ENCODE peak calls at places on chromosomes 16 and 17, in eight cellular contexts. One of them, this sample, is unnamed.

GRCh38 chr16:70158261-70158939 is 15.2 kb upstream of the CLEC18C start:
- DNase-seq in tibial artery: no peak
- DNase-seq in AG08396: peak; percentile 6
- DNase-seq in cerebellar nuclear complex: no peak
- DNase-seq in heart left ventricle: no peak
- DNase-seq in amygdala: no peak
- DNase-seq in fibroblast of villous mesenchyme: no peak
- DNase-seq in naive thymus-derived CD4-positive, alpha-beta T cell: no peak
- DNase-seq in this sample: no peak

GRCh38 chr17:55348749-55349354 is 72.8 kb downstream of the MMD start:
- DNase-seq in tibial artery: no peak
- DNase-seq in AG08396: peak; percentile 48
- DNase-seq in cerebellar nuclear complex: peak; percentile 28
- DNase-seq in heart left ventricle: peak; percentile 37
- DNase-seq in amygdala: peak; percentile 2
- DNase-seq in fibroblast of villous mesenchyme: peak; percentile 58
- DNase-seq in naive thymus-derived CD4-positive, alpha-beta T cell: peak; percentile 19
- DNase-seq in this sample: no peak

GRCh38 chr17:46009681-46010596 is 10.9 kb downstream of the STH start:
- DNase-seq in tibial artery: peak; percentile 71
- DNase-seq in AG08396: no peak
- DNase-seq in cerebellar nuclear complex: no peak
- DNase-seq in heart left ventricle: peak; percentile 39
- DNase-seq in amygdala: no peak
- DNase-seq in fibroblast of villous mesenchyme: no peak
- DNase-seq in naive thymus-derived CD4-positive, alpha-beta T cell: no peak
- DNase-seq in this sample: no peak

GRCh38 chr16:1324286-1324826 is 9.1 kb upstream of the BAIAP3 start:
- DNase-seq in tibial artery: no peak
- DNase-seq in AG08396: no peak
- DNase-seq in cerebellar nuclear complex: no peak
- DNase-seq in heart left ventricle: no peak
- DNase-seq in amygdala: no peak
- DNase-seq in fibroblast of villous mesenchyme: no peak
- DNase-seq in naive thymus-derived CD4-positive, alpha-beta T cell: no peak
- DNase-seq in this sample: no peak

GRCh38 chr17:78651551-78651950 is 74.4 kb upstream of the DNAH17 start:
- DNase-seq in tibial artery: no peak
- DNase-seq in AG08396: no peak
- DNase-seq in cerebellar nuclear complex: no peak
- DNase-seq in heart left ventricle: no peak
- DNase-seq in amygdala: no peak
- DNase-seq in fibroblast of villous mesenchyme: no peak
- DNase-seq in naive thymus-derived CD4-positive, alpha-beta T cell: no peak
- DNase-seq in this sample: no peak

GRCh38 chr16:57534881-57535658 is 1.3 kb downstream of the CCDC102A start:
- DNase-seq in tibial artery: peak; percentile 70
- DNase-seq in AG08396: peak; percentile 21
- DNase-seq in cerebellar nuclear complex: no peak
- DNase-seq in heart left ventricle: no peak
- DNase-seq in amygdala: no peak
- DNase-seq in fibroblast of villous mesenchyme: no peak
- DNase-seq in naive thymus-derived CD4-positive, alpha-beta T cell: no peak
- DNase-seq in this sample: no peak

GRCh38 chr16:51402785-51403184 is 251.7 kb upstream of the SALL1 start:
- DNase-seq in tibial artery: no peak
- DNase-seq in AG08396: no peak
- DNase-seq in cerebellar nuclear complex: no peak
- DNase-seq in heart left ventricle: no peak
- DNase-seq in amygdala: no peak
- DNase-seq in fibroblast of villous mesenchyme: peak; percentile 76
- DNase-seq in naive thymus-derived CD4-positive, alpha-beta T cell: no peak
- DNase-seq in this sample: no peak

GRCh38 chr16:57540387-57540786 is 2.1 kb upstream of the ADGRG5 start:
- DNase-seq in tibial artery: peak; percentile 24
- DNase-seq in AG08396: no peak
- DNase-seq in cerebellar nuclear complex: no peak
- DNase-seq in heart left ventricle: no peak
- DNase-seq in amygdala: no peak
- DNase-seq in fibroblast of villous mesenchyme: no peak
- DNase-seq in naive thymus-derived CD4-positive, alpha-beta T cell: no peak
- DNase-seq in this sample: no peak

GRCh38 chr16:4011225-4011939 is 104.9 kb downstream of the ADCY9 start:
- DNase-seq in tibial artery: no peak
- DNase-seq in AG08396: no peak
- DNase-seq in cerebellar nuclear complex: no peak
- DNase-seq in heart left ventricle: no peak
- DNase-seq in amygdala: no peak
- DNase-seq in fibroblast of villous mesenchyme: peak; percentile 38
- DNase-seq in naive thymus-derived CD4-positive, alpha-beta T cell: no peak
- DNase-seq in this sample: no peak

GRCh38 chr16:88413631-88414030 is 30.9 kb downstream of the ZNF469 start:
- DNase-seq in tibial artery: no peak
- DNase-seq in AG08396: no peak
- DNase-seq in cerebellar nuclear complex: no peak
- DNase-seq in heart left ventricle: no peak
- DNase-seq in amygdala: no peak
- DNase-seq in fibroblast of villous mesenchyme: no peak
- DNase-seq in naive thymus-derived CD4-positive, alpha-beta T cell: no peak
- DNase-seq in this sample: no peak

GRCh38 chr17:882827-883585 is 96.6 kb downstream of the NXN start:
- DNase-seq in tibial artery: peak; percentile 89
- DNase-seq in AG08396: peak; percentile 31
- DNase-seq in cerebellar nuclear complex: no peak
- DNase-seq in heart left ventricle: peak; percentile 83
- DNase-seq in amygdala: no peak
- DNase-seq in fibroblast of villous mesenchyme: peak; percentile 93
- DNase-seq in naive thymus-derived CD4-positive, alpha-beta T cell: no peak
- DNase-seq in this sample: no peak

GRCh38 chr16:89033304-89033703 is 56.3 kb upstream of the CBFA2T3 start:
- DNase-seq in tibial artery: no peak
- DNase-seq in AG08396: no peak
- DNase-seq in cerebellar nuclear complex: no peak
- DNase-seq in heart left ventricle: no peak
- DNase-seq in amygdala: no peak
- DNase-seq in fibroblast of villous mesenchyme: no peak
- DNase-seq in naive thymus-derived CD4-positive, alpha-beta T cell: no peak
- DNase-seq in this sample: no peak

GRCh38 chr17:50829336-50829735 is 6.0 kb upstream of the WFIKKN2 start:
- DNase-seq in tibial artery: no peak
- DNase-seq in AG08396: no peak
- DNase-seq in cerebellar nuclear complex: no peak
- DNase-seq in heart left ventricle: no peak
- DNase-seq in amygdala: no peak
- DNase-seq in fibroblast of villous mesenchyme: no peak
- DNase-seq in naive thymus-derived CD4-positive, alpha-beta T cell: no peak
- DNase-seq in this sample: no peak

GRCh38 chr17:35183332-35183731 is 10.9 kb downstream of the SLC35G3 start:
- DNase-seq in tibial artery: no peak
- DNase-seq in AG08396: no peak
- DNase-seq in cerebellar nuclear complex: no peak
- DNase-seq in heart left ventricle: no peak
- DNase-seq in amygdala: no peak
- DNase-seq in fibroblast of villous mesenchyme: no peak
- DNase-seq in naive thymus-derived CD4-positive, alpha-beta T cell: no peak
- DNase-seq in this sample: no peak

GRCh38 chr17:77229786-77230435 is 89.1 kb downstream of the SEC14L1 start:
- DNase-seq in tibial artery: no peak
- DNase-seq in AG08396: no peak
- DNase-seq in cerebellar nuclear complex: no peak
- DNase-seq in heart left ventricle: no peak
- DNase-seq in amygdala: no peak
- DNase-seq in fibroblast of villous mesenchyme: no peak
- DNase-seq in naive thymus-derived CD4-positive, alpha-beta T cell: no peak
- DNase-seq in this sample: no peak

GRCh38 chr16:4021070-4021779 is 95.0 kb downstream of the ADCY9 start:
- DNase-seq in tibial artery: no peak
- DNase-seq in AG08396: no peak
- DNase-seq in cerebellar nuclear complex: no peak
- DNase-seq in heart left ventricle: no peak
- DNase-seq in amygdala: no peak
- DNase-seq in fibroblast of villous mesenchyme: no peak
- DNase-seq in naive thymus-derived CD4-positive, alpha-beta T cell: no peak
- DNase-seq in this sample: peak; percentile 19

GRCh38 chr17:8153550-8153956 is 1.3 kb upstream of the PER1 start:
- DNase-seq in tibial artery: peak; percentile 93
- DNase-seq in AG08396: peak; percentile 81
- DNase-seq in cerebellar nuclear complex: no peak
- DNase-seq in heart left ventricle: peak; percentile 91
- DNase-seq in amygdala: peak; percentile 45
- DNase-seq in fibroblast of villous mesenchyme: peak; percentile 96
- DNase-seq in naive thymus-derived CD4-positive, alpha-beta T cell: no peak
- DNase-seq in this sample: no peak

GRCh38 chr16:66335704-66336329 is 30.7 kb upstream of the CDH5 start:
- DNase-seq in tibial artery: no peak
- DNase-seq in AG08396: no peak
- DNase-seq in cerebellar nuclear complex: no peak
- DNase-seq in heart left ventricle: peak; percentile 63
- DNase-seq in amygdala: peak; percentile 81
- DNase-seq in fibroblast of villous mesenchyme: peak; percentile 37
- DNase-seq in naive thymus-derived CD4-positive, alpha-beta T cell: no peak
- DNase-seq in this sample: no peak

GRCh38 chr16:56851671-56852400 is 13.2 kb upstream of the SLC12A3 start:
- DNase-seq in tibial artery: no peak
- DNase-seq in AG08396: no peak
- DNase-seq in cerebellar nuclear complex: no peak
- DNase-seq in heart left ventricle: peak; percentile 1
- DNase-seq in amygdala: no peak
- DNase-seq in fibroblast of villous mesenchyme: peak; percentile 49
- DNase-seq in naive thymus-derived CD4-positive, alpha-beta T cell: no peak
- DNase-seq in this sample: no peak

GRCh38 chr17:62668091-62668804 is 40.8 kb downstream of the MRC2 start:
- DNase-seq in tibial artery: peak; percentile 37
- DNase-seq in AG08396: no peak
- DNase-seq in cerebellar nuclear complex: no peak
- DNase-seq in heart left ventricle: no peak
- DNase-seq in amygdala: no peak
- DNase-seq in fibroblast of villous mesenchyme: no peak
- DNase-seq in naive thymus-derived CD4-positive, alpha-beta T cell: no peak
- DNase-seq in this sample: peak; percentile 97

GRCh38 chr16:69563605-69564580 is 1.9 kb upstream of the NFAT5 start:
- DNase-seq in tibial artery: no peak
- DNase-seq in AG08396: no peak
- DNase-seq in cerebellar nuclear complex: no peak
- DNase-seq in heart left ventricle: no peak
- DNase-seq in amygdala: no peak
- DNase-seq in fibroblast of villous mesenchyme: peak; percentile 35
- DNase-seq in naive thymus-derived CD4-positive, alpha-beta T cell: peak; percentile 44
- DNase-seq in this sample: no peak

GRCh38 chr17:17666111-17666714 is 15.0 kb upstream of the RAI1 start:
- DNase-seq in tibial artery: no peak
- DNase-seq in AG08396: peak; percentile 80
- DNase-seq in cerebellar nuclear complex: no peak
- DNase-seq in heart left ventricle: no peak
- DNase-seq in amygdala: no peak
- DNase-seq in fibroblast of villous mesenchyme: peak; percentile 57
- DNase-seq in naive thymus-derived CD4-positive, alpha-beta T cell: no peak
- DNase-seq in this sample: no peak

GRCh38 chr17:64455993-64456885 is 7.3 kb downstream of the MILR1 start:
- DNase-seq in tibial artery: no peak
- DNase-seq in AG08396: no peak
- DNase-seq in cerebellar nuclear complex: no peak
- DNase-seq in heart left ventricle: no peak
- DNase-seq in amygdala: no peak
- DNase-seq in fibroblast of villous mesenchyme: no peak
- DNase-seq in naive thymus-derived CD4-positive, alpha-beta T cell: peak; percentile 39
- DNase-seq in this sample: no peak

GRCh38 chr17:28846231-28846630 is 3.6 kb upstream of the FAM222B start:
- DNase-seq in tibial artery: no peak
- DNase-seq in AG08396: no peak
- DNase-seq in cerebellar nuclear complex: no peak
- DNase-seq in heart left ventricle: no peak
- DNase-seq in amygdala: no peak
- DNase-seq in fibroblast of villous mesenchyme: no peak
- DNase-seq in naive thymus-derived CD4-positive, alpha-beta T cell: no peak
- DNase-seq in this sample: no peak

GRCh38 chr17:32498362-32498761 is 11.6 kb downstream of the CDK5R1 start:
- DNase-seq in tibial artery: peak; percentile 49
- DNase-seq in AG08396: no peak
- DNase-seq in cerebellar nuclear complex: no peak
- DNase-seq in heart left ventricle: no peak
- DNase-seq in amygdala: no peak
- DNase-seq in fibroblast of villous mesenchyme: no peak
- DNase-seq in naive thymus-derived CD4-positive, alpha-beta T cell: no peak
- DNase-seq in this sample: no peak

GRCh38 chr16:47026947-47027346 is 53.5 kb upstream of the DNAJA2 start:
- DNase-seq in tibial artery: no peak
- DNase-seq in AG08396: no peak
- DNase-seq in cerebellar nuclear complex: no peak
- DNase-seq in heart left ventricle: no peak
- DNase-seq in amygdala: no peak
- DNase-seq in fibroblast of villous mesenchyme: no peak
- DNase-seq in naive thymus-derived CD4-positive, alpha-beta T cell: no peak
- DNase-seq in this sample: no peak

GRCh38 chr17:81289627-81290026 is 5.5 kb downstream of the SLC38A10 start:
- DNase-seq in tibial artery: no peak
- DNase-seq in AG08396: no peak
- DNase-seq in cerebellar nuclear complex: no peak
- DNase-seq in heart left ventricle: no peak
- DNase-seq in amygdala: no peak
- DNase-seq in fibroblast of villous mesenchyme: no peak
- DNase-seq in naive thymus-derived CD4-positive, alpha-beta T cell: no peak
- DNase-seq in this sample: no peak

This sample was measured in keratinocyte.